ENCODE peak calls at places on chromosome 20, in six cellular contexts. J is effector memory CD4-positive, alpha-beta T cell; V is AG04450; B is stomach; O is HCT116; G is transverse colon. F is an unnamed sample.

GRCh38 chr20:52500150-52500549 is 308.6 kb upstream of the ZFP64 start:
- DNase-seq in J (no peak), V (no peak), B (no peak), O (no peak), G (no peak), F (no peak)

GRCh38 chr20:34781250-34781649 is 44.2 kb downstream of the NCOA6 start:
- DNase-seq in J (no peak), V (no peak), B (no peak), O (no peak), G (no peak), F (no peak)

GRCh38 chr20:51533291-51534172 is 9.0 kb downstream of the NFATC2 start:
- DNase-seq in J (no peak), V (no peak), B (no peak), O (peak; percentile 79), G (no peak), F (peak; percentile 31)

GRCh38 chr20:8155848-8156602 is 24.0 kb downstream of the PLCB1 start:
- DNase-seq in J (no peak), V (no peak), B (no peak), O (no peak), G (no peak), F (no peak)

GRCh38 chr20:25246182-25246943 is 1.5 kb upstream of the PYGB start:
- DNase-seq in J (no peak), V (no peak), B (no peak), O (no peak), G (peak; percentile 54), F (no peak)

GRCh38 chr20:13105864-13106457 is 97.2 kb downstream of the SPTLC3 start:
- DNase-seq in J (no peak), V (no peak), B (no peak), O (peak; percentile 13), G (no peak), F (no peak)

GRCh38 chr20:50876816-50877215 is 54.4 kb downstream of the ADNP start:
- DNase-seq in J (no peak), V (no peak), B (no peak), O (no peak), G (no peak), F (no peak)

GRCh38 chr20:38210741-38211140 is 45.7 kb upstream of the TGM2 start:
- DNase-seq in J (no peak), V (no peak), B (no peak), O (no peak), G (no peak), F (no peak)

GRCh38 chr20:17885076-17885475 is 83.5 kb downstream of the SNX5 start:
- DNase-seq in J (no peak), V (no peak), B (no peak), O (no peak), G (no peak), F (no peak)

GRCh38 chr20:19713851-19714716 is 44.0 kb upstream of the RIN2 start:
- DNase-seq in J (no peak), V (no peak), B (no peak), O (no peak), G (peak; percentile 35), F (no peak)

GRCh38 chr20:15875446-15875845 is 697.8 kb downstream of the KIF16B start:
- DNase-seq in J (no peak), V (no peak), B (no peak), O (no peak), G (no peak), F (no peak)

GRCh38 chr20:13638162-13638495 is 603 bp downstream of the TASP1 start:
- DNase-seq in J (no peak), V (no peak), B (no peak), O (no peak), G (peak; percentile 11), F (no peak)

GRCh38 chr20:31843288-31843687 is 2.1 kb downstream of the FOXS1 start:
- DNase-seq in J (no peak), V (no peak), B (no peak), O (no peak), G (no peak), F (no peak)

GRCh38 chr20:53642196-53643030 is 48.8 kb upstream of the ZNF217 start:
- DNase-seq in J (peak; percentile 16), V (no peak), B (peak; percentile 58), O (peak; percentile 89), G (peak; percentile 66), F (peak; percentile 73)

GRCh38 chr20:20360464-20360863 is 7.4 kb upstream of the INSM1 start:
- DNase-seq in J (no peak), V (peak; percentile 43), B (peak; percentile 45), O (peak; percentile 40), G (peak; percentile 54), F (no peak)

GRCh38 chr20:22491188-22491500 is 93.2 kb downstream of the FOXA2 start:
- DNase-seq in J (no peak), V (no peak), B (no peak), O (no peak), G (no peak), F (no peak)

GRCh38 chr20:59723108-59723500 is 118.8 kb downstream of the PHACTR3 start:
- DNase-seq in J (no peak), V (no peak), B (no peak), O (no peak), G (no peak), F (no peak)

GRCh38 chr20:45842169-45842812 is 8.7 kb downstream of the SNX21 start:
- DNase-seq in J (no peak), V (no peak), B (no peak), O (no peak), G (peak; percentile 32), F (no peak)

DNA sequence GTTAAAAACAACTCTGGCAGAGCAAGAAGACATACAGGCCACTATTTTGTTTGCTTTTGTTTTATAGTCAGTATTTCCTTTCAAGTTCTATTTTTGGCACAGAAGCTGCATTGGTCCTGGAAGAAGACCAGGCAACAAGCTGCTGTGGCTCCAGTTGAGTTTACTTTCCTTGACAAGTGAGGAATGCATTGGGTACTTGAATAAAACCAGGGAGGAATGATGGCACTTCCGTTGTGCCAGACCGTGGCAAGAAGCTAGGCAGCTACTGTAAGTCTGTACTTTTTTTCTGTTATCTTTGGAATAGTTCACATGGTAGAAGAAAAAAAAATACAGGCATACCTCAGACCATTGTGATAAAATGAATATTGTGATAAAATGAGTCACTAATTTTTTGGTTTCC is 66.3 kb downstream of the NCOA3 start:
- DNase-seq in J (no peak), V (peak; percentile 81), B (peak; percentile 49), O (no peak), G (peak; percentile 26), F (no peak)
- H3K27ac ChIP-seq in J (no peak overlapping the region), V (peak overlapping the region; percentile 47), B (peak overlapping the region; percentile 28), O (peak overlapping the region; percentile 52), G (peak overlapping the region; percentile 59), F (peak overlapping the region; percentile 43)

GRCh38 chr20:63926298-63926697 is 29.9 kb downstream of the UCKL1 start:
- DNase-seq in J (no peak), V (no peak), B (no peak), O (no peak), G (no peak), F (no peak)
- H3K27ac ChIP-seq in J (no peak overlapping the region), V (no peak overlapping the region), B (no peak overlapping the region), O (no peak overlapping the region), G (no peak overlapping the region), F (no peak overlapping the region)

GRCh38 chr20:2658414-2659354 is 5.3 kb downstream of the IDH3B start:
- DNase-seq in J (no peak), V (no peak), B (no peak), O (no peak), G (no peak), F (no peak)

GRCh38 chr20:2663887-2664719 is at the start of gene IDH3B:
- DNase-seq in J (peak; percentile 88), V (peak; percentile 84), B (peak; percentile 93), O (peak; percentile 71), G (peak; percentile 94), F (peak; percentile 73)

GRCh38 chr20:2659547-2659946 is 4.5 kb downstream of the IDH3B start:
- DNase-seq in J (no peak), V (no peak), B (no peak), O (no peak), G (no peak), F (no peak)

GRCh38 chr20:2657674-2658073 is 5.2 kb downstream of the NOP56 start:
- DNase-seq in J (no peak), V (no peak), B (no peak), O (no peak), G (no peak), F (no peak)

DNA sequence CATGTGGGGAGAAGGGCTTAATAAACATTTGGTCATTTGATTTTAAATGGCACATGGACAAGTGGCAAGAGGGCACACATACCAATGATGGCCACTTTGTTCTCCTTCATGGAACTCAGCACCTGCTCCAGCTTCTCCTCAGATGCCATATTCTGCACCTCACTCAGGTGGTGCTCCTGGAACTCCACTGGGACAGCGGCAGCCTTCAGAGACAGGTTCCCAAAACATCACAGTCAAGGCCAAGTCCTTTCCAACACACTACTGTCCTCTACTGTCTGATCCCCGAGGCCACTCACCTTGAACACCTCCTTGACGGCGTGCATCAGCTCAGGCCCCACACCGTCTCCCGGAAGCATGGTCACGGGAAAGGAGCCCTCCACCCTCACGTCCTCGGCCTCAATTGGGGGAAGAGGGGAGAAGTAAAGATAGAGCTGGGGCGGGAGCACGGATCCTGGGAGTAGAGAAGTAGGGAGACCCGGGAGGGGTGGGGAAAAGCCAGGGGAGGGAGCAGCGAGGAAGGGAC is 591 bp downstream of the IDH3B start:
- DNase-seq in J (no peak), V (no peak), B (no peak), O (no peak), G (no peak), F (no peak)
- H3K27ac ChIP-seq in J (peak overlapping the region; percentile 76), V (peak overlapping the region; percentile 13), B (peak overlapping the region; percentile 63), O (peak overlapping the region; percentile 63), G (peak overlapping the region; percentile 89), F (peak overlapping the region; percentile 84)

GRCh38 chr20:58649288-58650180 is 1.5 kb upstream of the STX16 start:
- DNase-seq in J (peak; percentile 14), V (no peak), B (peak; percentile 34), O (no peak), G (peak; percentile 28), F (no peak)
- H3K27ac ChIP-seq in J (peak overlapping the region; percentile 92), V (peak overlapping the region; percentile 31), B (peak overlapping the region; percentile 99), O (peak overlapping the region; percentile 77), G (peak overlapping the region; percentile 98), F (no peak overlapping the region)

GRCh38 chr20:5786930-5787826 is 37.0 kb downstream of the SHLD1 start:
- DNase-seq in J (no peak), V (no peak), B (no peak), O (no peak), G (no peak), F (no peak)

GRCh38 chr20:5788385-5788895 is 38.2 kb downstream of the SHLD1 start:
- DNase-seq in J (peak; percentile 72), V (peak; percentile 77), B (peak; percentile 80), O (peak; percentile 88), G (peak; percentile 80), F (peak; percentile 59)

GRCh38 chr20:5785146-5785545 is 34.9 kb downstream of the SHLD1 start:
- DNase-seq in J (no peak), V (no peak), B (no peak), O (no peak), G (no peak), F (peak; percentile 82)

GRCh38 chr20:5781798-5782750 is 31.9 kb downstream of the SHLD1 start:
- DNase-seq in J (no peak), V (no peak), B (peak; percentile 73), O (no peak), G (no peak), F (no peak)

DNA sequence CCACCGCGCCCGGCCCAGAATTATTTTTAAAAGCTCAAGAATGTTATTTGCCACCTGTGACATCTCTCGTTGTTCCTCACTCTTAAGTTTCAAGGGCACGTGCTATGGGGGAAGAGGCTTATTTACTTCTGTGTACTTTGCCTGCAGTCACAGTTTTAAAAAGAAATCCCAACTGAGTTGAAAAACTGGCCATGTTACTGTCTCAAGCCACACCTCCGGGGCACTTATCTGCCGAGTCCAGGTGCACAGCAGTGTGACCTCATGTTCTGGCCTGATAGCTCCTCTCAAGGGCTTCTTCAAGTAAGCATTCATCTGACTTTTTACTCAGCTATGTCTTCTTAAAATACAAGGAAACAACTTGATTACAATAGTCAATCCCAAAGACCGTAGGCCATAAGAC is 34.5 kb downstream of the SHLD1 start:
- DNase-seq in J (no peak), V (no peak), B (no peak), O (no peak), G (peak; percentile 36), F (peak; percentile 51)
- H3K27ac ChIP-seq in J (no peak overlapping the region), V (no peak overlapping the region), B (no peak overlapping the region), O (no peak overlapping the region), G (peak overlapping the region; percentile 61), F (peak overlapping the region; percentile 88)

F was measured in epithelial cell of prostate.